ENCODE peak calls at places on chromosomes 12 and 14, in seven cellular contexts. N is HT-29; H is osteoblast; E is aorta; Q is AG08396; O is NCI-H524; A is CD4-positive, CD25-positive, alpha-beta regulatory T cell. Z is an unnamed sample.

GRCh38 chr14:28280530-28280929 is 486.1 kb upstream of the FOXG1 start:
- DNase-seq in Q (no peak), A (no peak), H (no peak), O (no peak), E (no peak), N (no peak), Z (no peak)

GRCh38 chr12:108568653-108569154 is 6.3 kb downstream of the ISCU start:
- DNase-seq in N (no peak), Q (no peak), O (peak), A (peak), H (no peak), E (no peak), Z (no peak)

GRCh38 chr12:106304001-106304421 is 1.5 kb downstream of the TCP11L2 start:
- DNase-seq in A (no peak), Q (no peak), N (no peak), E (no peak), H (no peak), O (peak), Z (no peak)

GRCh38 chr12:32106153-32106516 is 512 bp upstream of the BICD1 start:
- DNase-seq in H (no peak), A (no peak), E (no peak), O (peak), Q (no peak), N (peak), Z (no peak)

GRCh38 chr12:110932048-110932447 is 11.7 kb upstream of the MYL2 start:
- DNase-seq in E (no peak), O (peak), H (no peak), A (no peak), N (no peak), Q (no peak), Z (no peak)

GRCh38 chr12:95574799-95575452 is 23.6 kb upstream of the USP44 start:
- DNase-seq in E (no peak), O (peak), Q (peak), A (no peak), N (peak), H (peak), Z (no peak)

GRCh38 chr12:50220357-50221061 is 53.3 kb upstream of the CERS5 start:
- DNase-seq in O (no peak), H (peak), N (no peak), Q (no peak), E (no peak), A (no peak), Z (no peak)

GRCh38 chr14:20508367-20508766 is 3.0 kb downstream of the RNASE10 start:
- DNase-seq in Q (no peak), E (no peak), H (no peak), O (no peak), A (no peak), N (no peak), Z (no peak)

GRCh38 chr14:90692061-90692460 is 124.2 kb downstream of the TTC7B start:
- DNase-seq in O (no peak), E (no peak), N (no peak), Q (no peak), H (no peak), A (no peak), Z (no peak)

GRCh38 chr12:90166671-90167070 is 458.0 kb upstream of the ATP2B1 start:
- DNase-seq in H (no peak), A (no peak), E (no peak), O (no peak), Q (no peak), N (no peak), Z (no peak)

GRCh38 chr12:43776498-43776897 is 17.7 kb downstream of the IRAK4 start:
- DNase-seq in O (peak), Q (peak), A (peak), N (peak), E (no peak), H (no peak), Z (no peak)

GRCh38 chr12:119412811-119413794 is 78.6 kb downstream of the CCDC60 start:
- DNase-seq in Q (peak), N (peak), H (peak), E (no peak), O (peak), A (no peak), Z (peak)

GRCh38 chr12:76621582-76622024 is 62.0 kb upstream of the OSBPL8 start:
- DNase-seq in A (peak), H (peak), Q (peak), O (peak), E (peak), N (peak), Z (no peak)

GRCh38 chr12:41242613-41243012 is 54.5 kb downstream of the PDZRN4 start:
- DNase-seq in H (no peak), O (peak), Q (no peak), A (no peak), N (no peak), E (no peak), Z (no peak)

GRCh38 chr14:31090872-31091764 is 64.9 kb upstream of the STRN3 start:
- DNase-seq in A (no peak), H (peak), Q (peak), N (peak), E (no peak), O (no peak), Z (no peak)

GRCh38 chr12:65608319-65608916 is 215.9 kb upstream of the HMGA2 start:
- DNase-seq in A (no peak), N (no peak), E (no peak), H (no peak), Q (no peak), O (no peak), Z (no peak)

GRCh38 chr12:101087903-101088302 is 122.1 kb downstream of the SLC5A8 start:
- DNase-seq in N (no peak), Q (no peak), E (no peak), H (no peak), A (no peak), O (no peak), Z (no peak)

GRCh38 chr14:103103461-103104388 is 9.2 kb downstream of the EXOC3L4 start:
- DNase-seq in A (no peak), Q (peak), E (no peak), O (peak), H (peak), N (no peak), Z (no peak)

GRCh38 chr14:26596722-26597030 is 1.2 kb downstream of the NOVA1 start:
- DNase-seq in A (no peak), Q (no peak), H (peak), E (peak), N (no peak), O (peak), Z (no peak)

GRCh38 chr14:103084021-103084919 is at the start of gene LBHD2:
- DNase-seq in O (no peak), A (no peak), H (peak), N (no peak), Q (no peak), E (peak), Z (no peak)

GRCh38 chr12:6241495-6241894 is 41.3 kb downstream of the CD9 start:
- DNase-seq in O (no peak), N (peak), E (peak), Q (no peak), H (no peak), A (no peak), Z (no peak)

GRCh38 chr14:36069535-36069900 is 107.0 kb downstream of the PTCSC3 start:
- DNase-seq in N (peak), H (no peak), A (peak), E (no peak), Q (peak), O (peak), Z (no peak)

GRCh38 chr14:65594153-65594881 is 181.8 kb downstream of the FUT8 start:
- DNase-seq in O (no peak), H (peak), N (peak), E (peak), A (no peak), Q (no peak), Z (no peak)

GRCh38 chr12:52171950-52172512 is 19.8 kb downstream of the KRT80 start:
- DNase-seq in A (no peak), H (peak), E (no peak), N (peak), Q (no peak), O (peak), Z (no peak)

GRCh38 chr14:36661506-36662257 is at the start of gene PAX9:
- DNase-seq in N (peak), E (peak), A (peak), H (peak), Q (peak), O (peak), Z (peak)

GRCh38 chr14:64569108-64570045 is 19.6 kb downstream of the PPP1R36 start:
- DNase-seq in H (no peak), N (peak), Q (peak), O (no peak), E (peak), A (no peak), Z (no peak)

GRCh38 chr14:58739674-58740073 is 101.9 kb downstream of the DACT1 start:
- DNase-seq in O (no peak), H (no peak), Q (no peak), N (no peak), A (no peak), E (no peak), Z (no peak)

GRCh38 chr12:4645023-4645422 is 3.8 kb downstream of the AKAP3 start:
- DNase-seq in H (no peak), O (no peak), A (no peak), Q (no peak), E (no peak), N (no peak), Z (no peak)

GRCh38 chr14:80446356-80446755 is 235.1 kb upstream of the DIO2 start:
- DNase-seq in O (no peak), E (no peak), N (no peak), Q (peak), H (no peak), A (no peak), Z (no peak)

GRCh38 chr12:120798696-120799095 is 73.1 kb downstream of the ACADS start:
- DNase-seq in A (no peak), N (no peak), E (no peak), Q (no peak), O (no peak), H (no peak), Z (no peak)

GRCh38 chr12:79420146-79420618 is 270.6 kb downstream of the PAWR start:
- DNase-seq in E (no peak), H (peak), A (no peak), Q (peak), N (peak), O (peak), Z (no peak)

GRCh38 chr12:30427555-30427954 is 268.1 kb downstream of the IPO8 start:
- DNase-seq in E (no peak), H (no peak), O (no peak), Q (no peak), N (no peak), A (no peak), Z (no peak)

GRCh38 chr12:4829793-4830162 is 79.9 kb upstream of the KCNA1 start:
- DNase-seq in N (no peak), A (no peak), H (no peak), E (no peak), Q (no peak), O (peak), Z (no peak)

Z was measured in type B pancreatic cell.